ENCODE peak calls at places on chromosomes 3 and 15, in nine cellular contexts. K is ovary, Q is stomach, T is right lobe of liver, M is esophagus muscularis mucosa, B is heart left ventricle, L is body of pancreas, R is Peyer's patch, S is K562. U is an unnamed sample.

GRCh38 chr3:44942202-44942921 is 33.6 kb downstream of the ZDHHC3 start:
- DNase-seq in Q (no peak), M (no peak), S (no peak), R (no peak), K (no peak), B (no peak), T (no peak), L (no peak), U (no peak)

GRCh38 chr3:4406746-4407568 is 60.1 kb downstream of the SUMF1 start:
- DNase-seq in S (no peak), R (no peak), K (no peak), L (no peak), B (no peak), T (peak), Q (no peak), M (no peak), U (no peak)

GRCh38 chr15:64536244-64536836 is 76.0 kb downstream of the ZNF609 start:
- DNase-seq in K (no peak), R (no peak), M (no peak), Q (no peak), B (no peak), L (no peak), T (no peak), S (no peak), U (no peak)

GRCh38 chr15:101432982-101433381 is 56.5 kb downstream of the PCSK6 start:
- DNase-seq in T (no peak), S (no peak), B (no peak), M (no peak), L (no peak), R (no peak), K (no peak), Q (no peak), U (no peak)

GRCh38 chr3:177426151-177426904 is 229.0 kb upstream of the TBL1XR1 start:
- DNase-seq in L (no peak), K (no peak), M (no peak), R (no peak), B (no peak), T (no peak), Q (no peak), S (no peak), U (no peak)

GRCh38 chr3:45182915-45183881 is 37.0 kb upstream of the CDCP1 start:
- DNase-seq in M (no peak), T (no peak), K (no peak), S (peak), R (peak), L (peak), B (no peak), Q (peak), U (peak)

GRCh38 chr3:177385831-177386301 is 188.6 kb upstream of the TBL1XR1 start:
- DNase-seq in R (no peak), T (no peak), B (no peak), L (no peak), Q (no peak), K (no peak), M (no peak), S (no peak), U (no peak)

GRCh38 chr3:27311400-27311799 is 57.8 kb downstream of the NEK10 start:
- DNase-seq in L (no peak), Q (no peak), M (no peak), R (no peak), B (no peak), K (no peak), T (no peak), S (no peak), U (no peak)

GRCh38 chr3:97720417-97720816 is 44.1 kb upstream of the ARL6 start:
- DNase-seq in T (no peak), B (no peak), L (no peak), M (no peak), K (no peak), S (no peak), Q (no peak), R (no peak), U (no peak)

GRCh38 chr3:44326035-44326434 is 12.5 kb upstream of the TCAIM start:
- DNase-seq in T (no peak), M (no peak), R (no peak), B (no peak), S (peak), L (no peak), Q (no peak), K (no peak), U (no peak)

GRCh38 chr3:64185436-64185835 is 39.8 kb downstream of the PRICKLE2 start:
- DNase-seq in L (no peak), K (no peak), B (no peak), S (no peak), M (no peak), T (no peak), R (no peak), Q (no peak), U (no peak)

GRCh38 chr3:56119575-56120349 is 348.5 kb downstream of the ERC2 start:
- DNase-seq in B (peak), T (no peak), Q (no peak), S (no peak), L (no peak), M (peak), K (peak), R (no peak), U (peak)

GRCh38 chr15:92636401-92636949 is 19.1 kb downstream of the FAM174B start:
- DNase-seq in K (no peak), T (peak), M (no peak), Q (peak), B (no peak), S (no peak), L (no peak), R (no peak), U (no peak)

GRCh38 chr3:132785292-132785691 is 63.1 kb upstream of the NPHP3 start:
- DNase-seq in L (no peak), R (no peak), M (no peak), B (no peak), S (no peak), K (no peak), Q (no peak), T (no peak), U (no peak)

GRCh38 chr3:112815981-112816380 is 30.7 kb downstream of the CD200R1L start:
- DNase-seq in M (no peak), L (no peak), R (no peak), S (no peak), Q (no peak), B (no peak), T (no peak), K (no peak), U (no peak)

GRCh38 chr15:68834356-68834755 is 13.7 kb upstream of the ANP32A start:
- DNase-seq in M (no peak), Q (no peak), B (no peak), R (no peak), T (no peak), S (no peak), K (no peak), L (no peak), U (no peak)

GRCh38 chr3:186142556-186142955 is 33.7 kb upstream of the ETV5 start:
- DNase-seq in M (no peak), K (no peak), B (no peak), R (no peak), S (no peak), T (no peak), Q (no peak), L (no peak), U (no peak)

GRCh38 chr3:146594843-146595482 is 10.2 kb downstream of the PLSCR5 start:
- DNase-seq in T (no peak), Q (no peak), B (no peak), M (no peak), R (no peak), K (no peak), S (peak), L (no peak), U (no peak)

GRCh38 chr3:148642616-148643015 is 55.1 kb upstream of the AGTR1 start:
- DNase-seq in K (no peak), R (no peak), M (no peak), L (no peak), S (no peak), Q (no peak), B (no peak), T (no peak), U (no peak)

GRCh38 chr3:193702967-193703366 is 110.0 kb downstream of the OPA1 start:
- DNase-seq in Q (no peak), K (no peak), M (no peak), L (no peak), B (no peak), S (no peak), R (no peak), T (no peak), U (no peak)

GRCh38 chr3:115071611-115072010 is 75.5 kb downstream of the ZBTB20 start:
- DNase-seq in S (no peak), R (no peak), K (no peak), Q (no peak), B (no peak), T (no peak), M (no peak), L (no peak), U (no peak)

DNA sequence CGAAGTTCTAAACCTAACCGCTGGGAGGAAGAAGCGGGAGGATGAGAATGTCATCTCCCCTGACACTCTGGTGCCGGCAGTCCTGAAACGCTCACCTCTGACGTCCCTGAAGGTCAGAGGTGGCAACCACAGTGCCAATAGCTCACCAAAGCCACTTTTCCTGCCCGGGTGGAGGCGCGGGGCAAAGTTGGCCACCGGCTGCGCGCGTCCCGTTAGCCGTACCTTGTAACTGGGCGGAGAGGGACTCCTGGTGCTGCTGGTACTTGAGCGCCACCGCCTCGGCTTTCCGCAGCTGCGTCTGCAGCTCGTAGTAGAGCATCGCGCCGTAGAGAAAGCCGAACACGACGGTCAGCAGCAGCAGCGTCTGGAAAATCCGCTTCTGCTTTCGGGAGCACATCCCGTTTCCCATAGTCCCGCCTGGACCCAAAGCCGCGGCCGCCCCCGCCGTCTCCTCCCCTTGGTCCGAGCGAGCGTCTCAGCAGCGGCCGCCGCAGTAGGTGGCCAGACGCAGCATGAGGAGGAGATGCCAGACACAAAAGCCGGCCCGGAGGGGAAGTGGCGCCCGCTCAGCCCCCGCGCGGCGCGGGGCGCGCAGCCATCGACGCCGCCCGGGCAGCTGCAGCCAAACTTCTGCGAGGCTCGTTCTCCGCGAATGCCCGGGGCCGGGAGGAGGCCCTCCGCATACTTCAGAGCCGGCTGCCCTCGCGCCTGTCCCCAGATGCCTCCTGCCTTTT is 680 bp downstream of the GOLIM4 start:
- DNase-seq in T (peak), R (peak), K (peak), B (peak), M (no peak), S (peak), L (peak), Q (peak), U (peak)
- H3K27ac ChIP-seq in T (peak), R (peak), K (peak), B (peak), M (peak), S (peak), L (peak), Q (peak), U (peak)

GRCh38 chr15:60355148-60355857 is 42.5 kb downstream of the ANXA2 start:
- DNase-seq in S (no peak), Q (no peak), R (no peak), B (no peak), L (no peak), K (no peak), T (no peak), M (no peak), U (no peak)
- TF ChIP-seq POLR2A in S (no peak), Q (no peak), R (no peak), B (no peak), L (no peak), K (no peak), T (no peak), M (no peak), U (no peak)

GRCh38 chr3:119558528-119559339 is 680 bp downstream of the CD80 start:
- DNase-seq in T (no peak), M (no peak), L (no peak), K (no peak), Q (no peak), S (peak), B (no peak), R (no peak), U (no peak)
- H3K27ac ChIP-seq in T (no peak), M (no peak), L (no peak), K (no peak), Q (no peak), S (peak), B (no peak), R (no peak), U (no peak)

GRCh38 chr15:63277893-63278505 is 594 bp downstream of the APH1B start:
- DNase-seq in M (no peak), R (no peak), K (no peak), Q (no peak), L (no peak), S (peak), B (no peak), T (no peak), U (peak)

GRCh38 chr15:63283126-63283525 is 5.7 kb downstream of the APH1B start:
- DNase-seq in R (no peak), K (no peak), Q (no peak), L (no peak), B (no peak), S (no peak), M (no peak), T (peak), U (no peak)

GRCh38 chr15:63274427-63274826 is 3.0 kb upstream of the APH1B start:
- DNase-seq in K (no peak), M (no peak), B (no peak), S (no peak), T (no peak), L (no peak), Q (no peak), R (no peak), U (no peak)

GRCh38 chr15:63276342-63277043 is 912 bp upstream of the APH1B start:
- DNase-seq in M (no peak), K (no peak), L (no peak), Q (no peak), R (no peak), S (peak), B (no peak), T (no peak), U (no peak)

DNA sequence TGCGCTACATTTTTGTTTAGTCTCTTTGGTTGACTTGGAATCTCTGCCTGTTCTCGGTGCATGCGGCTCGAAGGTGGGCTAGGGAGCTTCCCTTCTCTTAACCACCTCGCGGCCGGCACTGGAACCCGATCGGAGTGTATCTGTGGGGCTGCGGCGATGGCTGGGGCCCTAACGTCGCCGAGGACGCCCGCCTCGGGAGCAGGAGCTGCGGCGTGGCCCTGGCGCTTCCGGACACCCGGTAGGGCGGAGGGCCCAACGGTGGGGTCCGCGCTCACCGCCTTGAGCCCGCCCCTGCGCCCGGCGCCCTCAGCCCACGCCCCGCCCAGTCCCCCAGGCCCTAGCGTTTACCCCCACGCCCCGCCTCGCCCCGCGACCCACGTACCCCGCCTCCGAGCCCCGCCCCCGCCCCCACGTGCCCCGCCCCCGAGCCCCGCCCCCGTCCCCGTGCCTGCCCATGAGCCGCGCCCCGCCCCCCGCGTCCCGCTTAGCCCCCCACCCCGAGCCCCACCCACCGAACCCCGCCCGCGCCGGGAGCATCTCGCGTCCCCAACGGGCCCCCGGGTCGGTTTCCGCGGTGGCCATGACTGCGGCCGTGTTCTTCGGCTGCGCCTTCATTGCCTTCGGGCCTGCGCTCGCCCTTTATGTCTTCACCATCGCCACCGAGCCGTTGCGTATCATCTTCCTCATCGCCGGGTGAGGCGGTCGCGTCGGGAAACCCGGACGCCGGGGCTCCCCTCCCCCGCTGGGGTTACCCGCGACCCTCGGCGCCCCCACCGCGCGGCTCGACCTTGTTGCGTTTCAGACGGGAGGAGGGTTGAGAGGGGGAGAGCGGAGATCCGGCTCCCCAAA is at the start of gene APH1B:
- DNase-seq in T (peak), R (peak), Q (peak), K (peak), L (peak), B (peak), M (peak), S (peak), U (peak)
- TF ChIP-seq POLR2A in T (peak), R (peak), Q (no peak), K (peak), L (peak), B (peak), M (peak), S (peak), U (no peak)

GRCh38 chr3:128490650-128491070 is 2.3 kb downstream of the GATA2 start:
- DNase-seq in M (no peak), K (no peak), S (no peak), Q (no peak), T (no peak), R (no peak), L (no peak), B (no peak), U (no peak)
- H3K27ac ChIP-seq in M (peak), K (no peak), S (peak), Q (no peak), T (no peak), R (peak), L (peak), B (peak), U (no peak)

GRCh38 chr15:75578948-75579908 is at the start of gene PTPN9:
- DNase-seq in T (peak), Q (peak), M (peak), K (peak), L (peak), S (peak), R (peak), B (peak), U (peak)
- TF ChIP-seq POLR2A in T (no peak), Q (no peak), M (no peak), K (peak), L (peak), S (peak), R (no peak), B (no peak), U (no peak)

DNA sequence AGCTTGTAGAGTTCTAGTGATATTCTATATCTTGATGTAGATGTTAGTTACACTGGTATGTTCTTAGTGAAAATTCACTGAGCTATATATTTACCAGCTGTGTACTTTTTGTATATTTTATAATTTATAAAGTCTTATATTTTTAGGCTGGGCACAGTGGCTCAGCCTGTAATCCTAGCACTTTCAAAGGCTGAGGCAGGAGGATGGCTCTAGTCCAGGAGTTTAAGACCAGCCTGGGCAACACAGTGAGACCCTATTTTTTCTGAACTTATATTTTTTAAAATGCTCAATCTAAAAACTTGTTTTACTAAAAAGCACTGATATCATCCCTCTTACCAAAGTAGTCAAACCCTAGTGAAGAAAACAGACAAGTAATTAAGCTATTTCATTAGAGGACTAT is 5.1 kb downstream of the MYO9A start:
- DNase-seq in S (no peak), Q (no peak), M (no peak), L (no peak), B (no peak), R (no peak), T (no peak), K (no peak), U (no peak)
- H3K27ac ChIP-seq in S (no peak), Q (no peak), M (peak), L (no peak), B (no peak), R (no peak), T (no peak), K (no peak), U (no peak)

GRCh38 chr3:155217591-155217990 is 75.9 kb downstream of the STRIT1 start:
- DNase-seq in S (no peak), B (no peak), M (no peak), T (no peak), R (no peak), K (no peak), Q (no peak), L (no peak), U (no peak)
- TF ChIP-seq POLR2A in S (no peak), B (no peak), M (no peak), T (no peak), R (no peak), K (no peak), Q (no peak), L (no peak), U (no peak)

GRCh38 chr15:100060276-100060926 is 281.4 kb downstream of the ADAMTS17 start:
- DNase-seq in S (no peak), T (no peak), K (no peak), Q (peak), M (no peak), B (peak), L (peak), R (no peak), U (no peak)
- H3K27ac ChIP-seq in S (no peak), T (no peak), K (no peak), Q (no peak), M (no peak), B (no peak), L (no peak), R (no peak), U (no peak)

U was measured in testis.